ENCODE peak calls at places on chromosome 21, in four cellular contexts. C is mesendoderm, S is NCI-H1048, Q is heart right ventricle. O is an unnamed sample.

GRCh38 chr21:15543473-15543872 is 186.3 kb upstream of the USP25 start:
- DNase-seq in C (no peak), S (no peak), Q (no peak), O (no peak)

GRCh38 chr21:30256100-30256499 is 26.6 kb downstream of the KRTAP24-1 start:
- DNase-seq in C (no peak), S (no peak), Q (no peak), O (no peak)

GRCh38 chr21:17585875-17586450 is 26.7 kb downstream of the BTG3 start:
- DNase-seq in C (peak), S (no peak), Q (no peak), O (no peak)

GRCh38 chr21:18801468-18801867 is 397.9 kb upstream of the TMPRSS15 start:
- DNase-seq in C (peak), S (no peak), Q (no peak), O (no peak)

GRCh38 chr21:43919871-43920801 is 55.1 kb downstream of the AGPAT3 start:
- DNase-seq in C (peak), S (no peak), Q (no peak), O (peak)

GRCh38 chr21:41630917-41631316 is 123.0 kb upstream of the TMPRSS2 start:
- DNase-seq in C (no peak), S (no peak), Q (no peak), O (no peak)

GRCh38 chr21:14545906-14546480 is at the start of gene SAMSN1:
- DNase-seq in C (no peak), S (no peak), Q (no peak), O (no peak)

GRCh38 chr21:43923391-43923790 is 58.4 kb downstream of the AGPAT3 start:
- DNase-seq in C (no peak), S (no peak), Q (no peak), O (no peak)

GRCh38 chr21:34890724-34891609 is 158.1 kb downstream of the RUNX1 start:
- DNase-seq in C (peak), S (no peak), Q (no peak), O (peak)

GRCh38 chr21:24045775-24046215 is 1561.5 kb downstream of the MRPL39 start:
- DNase-seq in C (peak), S (no peak), Q (peak), O (no peak)

GRCh38 chr21:35370071-35370470 is 321.0 kb upstream of the RUNX1 start:
- DNase-seq in C (no peak), S (no peak), Q (no peak), O (no peak)

GRCh38 chr21:39258207-39258606 is 55.2 kb downstream of the BRWD1 start:
- DNase-seq in C (peak), S (no peak), Q (no peak), O (no peak)

GRCh38 chr21:40445349-40445921 is 401.5 kb downstream of the DSCAM start:
- DNase-seq in C (no peak), S (no peak), Q (no peak), O (no peak)

GRCh38 chr21:40832316-40832715 is 14.6 kb downstream of the DSCAM start:
- DNase-seq in C (no peak), S (no peak), Q (no peak), O (no peak)

GRCh38 chr21:26852422-26852821 is 7.2 kb upstream of the ADAMTS1 start:
- DNase-seq in C (no peak), S (no peak), Q (no peak), O (peak)

GRCh38 chr21:45872471-45872870 is 109.1 kb upstream of the COL6A1 start:
- DNase-seq in C (no peak), S (no peak), Q (no peak), O (no peak)

GRCh38 chr21:14482165-14482564 is 64.0 kb downstream of the SAMSN1 start:
- DNase-seq in C (no peak), S (no peak), Q (no peak), O (no peak)

GRCh38 chr21:46060596-46061061 is 37.3 kb upstream of the COL6A2 start:
- DNase-seq in C (no peak), S (no peak), Q (peak), O (no peak)

GRCh38 chr21:28827422-28827821 is 165.3 kb downstream of the LTN1 start:
- DNase-seq in C (no peak), S (no peak), Q (no peak), O (no peak)